ENCODE peak calls at places on chromosome 13, in seven cellular contexts. Z, O, M, A, U, D and R are unnamed samples.

GRCh38 chr13:20939662-20940061 is 37.1 kb upstream of the XPO4 start:
- DNase-seq in Z (no peak), O (no peak), M (no peak), A (no peak), U (no peak), D (no peak), R (no peak)

GRCh38 chr13:44078806-44079378 is 199.2 kb downstream of the LACC1 start:
- DNase-seq in Z (no peak), O (no peak), M (no peak), A (no peak), U (no peak), D (no peak), R (no peak)

GRCh38 chr13:35923347-35923746 is 207.8 kb downstream of the DCLK1 start:
- DNase-seq in Z (peak; percentile 79), O (no peak), M (no peak), A (no peak), U (no peak), D (peak; percentile 61), R (peak; percentile 69)

GRCh38 chr13:105908581-105908980 is 626.9 kb downstream of the EFNB2 start:
- DNase-seq in Z (peak; percentile 11), O (no peak), M (no peak), A (no peak), U (no peak), D (no peak), R (no peak)

GRCh38 chr13:30739646-30740642 is 4.6 kb downstream of the ALOX5AP start:
- DNase-seq in Z (peak; percentile 64), O (peak; percentile 86), M (peak; percentile 76), A (peak; percentile 45), U (no peak), D (peak; percentile 93), R (peak; percentile 15)

GRCh38 chr13:65943711-65944110 is 1286.4 kb downstream of the PCDH9 start:
- DNase-seq in Z (no peak), O (no peak), M (no peak), A (no peak), U (no peak), D (peak; percentile 49), R (no peak)

GRCh38 chr13:48739346-48740037 is 85.8 kb downstream of the CYSLTR2 start:
- DNase-seq in Z (no peak), O (no peak), M (no peak), A (no peak), U (no peak), D (peak; percentile 11), R (no peak)

GRCh38 chr13:101393140-101393539 is 23.2 kb downstream of the NALCN start:
- DNase-seq in Z (no peak), O (no peak), M (no peak), A (no peak), U (no peak), D (no peak), R (no peak)

GRCh38 chr13:58495668-58496067 is 864.1 kb downstream of the PCDH17 start:
- DNase-seq in Z (no peak), O (no peak), M (no peak), A (no peak), U (no peak), D (no peak), R (no peak)

GRCh38 chr13:30745917-30746686 is 10.8 kb downstream of the ALOX5AP start:
- DNase-seq in Z (no peak), O (no peak), M (no peak), A (no peak), U (no peak), D (no peak), R (no peak)

GRCh38 chr13:27000686-27001085 is 170.9 kb downstream of the USP12 start:
- DNase-seq in Z (no peak), O (no peak), M (no peak), A (no peak), U (no peak), D (no peak), R (no peak)

GRCh38 chr13:105144936-105145335 is 1390.5 kb downstream of the EFNB2 start:
- DNase-seq in Z (no peak), O (no peak), M (no peak), A (no peak), U (no peak), D (no peak), R (no peak)

GRCh38 chr13:29934531-29935308 is 84.3 kb upstream of the UBL3 start:
- DNase-seq in Z (no peak), O (no peak), M (no peak), A (no peak), U (no peak), D (no peak), R (peak; percentile 34)

GRCh38 chr13:67374391-67374790 is 144.3 kb upstream of the PCDH9 start:
- DNase-seq in Z (no peak), O (no peak), M (no peak), A (no peak), U (no peak), D (no peak), R (no peak)

GRCh38 chr13:30191491-30192100 is 115.8 kb downstream of the KATNAL1 start:
- DNase-seq in Z (peak; percentile 25), O (no peak), M (no peak), A (no peak), U (no peak), D (peak; percentile 38), R (no peak)

GRCh38 chr13:45989607-45990006 is 62.9 kb downstream of the ZC3H13 start:
- DNase-seq in Z (peak; percentile 52), O (peak; percentile 34), M (no peak), A (no peak), U (no peak), D (peak; percentile 84), R (no peak)

GRCh38 chr13:60617863-60618733 is 221.1 kb downstream of the TDRD3 start:
- DNase-seq in Z (peak; percentile 75), O (no peak), M (no peak), A (no peak), U (no peak), D (peak; percentile 54), R (peak; percentile 1)

GRCh38 chr13:73411067-73411809 is 352.4 kb downstream of the KLF5 start:
- DNase-seq in Z (no peak), O (no peak), M (no peak), A (no peak), U (no peak), D (no peak), R (no peak)

GRCh38 chr13:106118050-106118449 is 417.4 kb downstream of the EFNB2 start:
- DNase-seq in Z (no peak), O (no peak), M (no peak), A (no peak), U (no peak), D (peak; percentile 31), R (no peak)

GRCh38 chr13:68056816-68057710 is 826.9 kb upstream of the PCDH9 start:
- DNase-seq in Z (no peak), O (no peak), M (no peak), A (no peak), U (no peak), D (peak; percentile 14), R (peak; percentile 67)

GRCh38 chr13:79404361-79404760 is 1.7 kb downstream of the RBM26 start:
- DNase-seq in Z (no peak), O (no peak), M (no peak), A (no peak), U (no peak), D (peak; percentile 14), R (no peak)

GRCh38 chr13:30615851-30616311 is 1.8 kb upstream of the USPL1 start:
- DNase-seq in Z (peak; percentile 13), O (no peak), M (no peak), A (no peak), U (no peak), D (peak; percentile 65), R (no peak)

GRCh38 chr13:46516624-46517318 is 36.2 kb upstream of the LRCH1 start:
- DNase-seq in Z (no peak), O (no peak), M (no peak), A (no peak), U (no peak), D (peak; percentile 68), R (no peak)

GRCh38 chr13:92727118-92727517 is 499.5 kb upstream of the GPC6 start:
- DNase-seq in Z (no peak), O (no peak), M (no peak), A (no peak), U (no peak), D (peak; percentile 5), R (no peak)

GRCh38 chr13:51315658-51316057 is 23.8 kb upstream of the SERPINE3 start:
- DNase-seq in Z (peak; percentile 39), O (no peak), M (no peak), A (no peak), U (no peak), D (peak; percentile 76), R (no peak)

GRCh38 chr13:110551284-110551683 is 10.2 kb downstream of the RAB20 start:
- DNase-seq in Z (no peak), O (no peak), M (no peak), A (no peak), U (no peak), D (no peak), R (no peak)

GRCh38 chr13:54489359-54489758 is 1460.7 kb downstream of the OLFM4 start:
- DNase-seq in Z (no peak), O (no peak), M (no peak), A (no peak), U (no peak), D (no peak), R (no peak)